ENCODE peak calls at places on chromosomes 1 and 21, in four cellular contexts. One of them, this sample, is unnamed.
A peak's percentile ranks its signal among the peaks of the same experiment; 100 is the strongest.

GRCh38 chr1:7975212-7975865 is 13.8 kb downstream of the PARK7 start:
- DNase-seq in K562: peak; percentile 83
- DNase-seq in SK-N-SH: peak; percentile 86
- DNase-seq in GM12878: no peak
- DNase-seq in this sample: peak; percentile 68

GRCh38 chr1:173444757-173445156 is 32.4 kb upstream of the PRDX6 start:
- DNase-seq in SK-N-SH: no peak
- DNase-seq in K562: no peak
- DNase-seq in GM12878: no peak
- DNase-seq in this sample: no peak

GRCh38 chr1:236129315-236129714 is 13.0 kb upstream of the GPR137B start:
- DNase-seq in GM12878: no peak
- DNase-seq in SK-N-SH: no peak
- DNase-seq in K562: no peak
- DNase-seq in this sample: no peak

GRCh38 chr1:21955474-21956281 is 18.6 kb upstream of the HSPG2 start:
- DNase-seq in GM12878: no peak
- DNase-seq in SK-N-SH: no peak
- DNase-seq in K562: no peak
- DNase-seq in this sample: no peak

GRCh38 chr1:12619396-12620141 is 1.6 kb upstream of the DHRS3 start:
- DNase-seq in GM12878: no peak
- DNase-seq in SK-N-SH: peak; percentile 88
- DNase-seq in K562: peak; percentile 83
- DNase-seq in this sample: peak; percentile 74

GRCh38 chr1:111754964-111755320 is 759 bp upstream of the DDX20 start:
- DNase-seq in GM12878: no peak
- DNase-seq in K562: peak; percentile 56
- DNase-seq in SK-N-SH: peak; percentile 79
- DNase-seq in this sample: no peak

GRCh38 chr1:165703648-165704047 is 5.3 kb upstream of the ALDH9A1 start:
- DNase-seq in SK-N-SH: no peak
- DNase-seq in K562: no peak
- DNase-seq in GM12878: no peak
- DNase-seq in this sample: no peak

GRCh38 chr21:42666918-42667317 is 13.5 kb downstream of the PDE9A start:
- DNase-seq in SK-N-SH: no peak
- DNase-seq in GM12878: no peak
- DNase-seq in K562: no peak
- DNase-seq in this sample: no peak

GRCh38 chr21:39451332-39452206 is at the start of gene SH3BGR:
- DNase-seq in SK-N-SH: peak; percentile 18
- DNase-seq in GM12878: no peak
- DNase-seq in K562: peak; percentile 73
- DNase-seq in this sample: no peak

GRCh38 chr1:230495891-230496385 is 69.8 kb upstream of the PGBD5 start:
- DNase-seq in SK-N-SH: no peak
- DNase-seq in GM12878: no peak
- DNase-seq in K562: peak; percentile 51
- DNase-seq in this sample: no peak

GRCh38 chr1:157045251-157046218 is at the start of gene ARHGEF11:
- DNase-seq in GM12878: no peak
- DNase-seq in SK-N-SH: peak; percentile 97
- DNase-seq in K562: peak; percentile 94
- DNase-seq in this sample: peak; percentile 64

GRCh38 chr1:10631811-10632481 is 157.2 kb downstream of the PEX14 start:
- DNase-seq in SK-N-SH: peak; percentile 81
- DNase-seq in GM12878: no peak
- DNase-seq in K562: peak; percentile 44
- DNase-seq in this sample: no peak

GRCh38 chr1:193971595-193971994 is 785.2 kb upstream of the B3GALT2 start:
- DNase-seq in K562: no peak
- DNase-seq in SK-N-SH: no peak
- DNase-seq in GM12878: no peak
- DNase-seq in this sample: no peak

GRCh38 chr1:225928186-225929175 is 4.4 kb upstream of the PYCR2 start:
- DNase-seq in SK-N-SH: no peak
- DNase-seq in GM12878: no peak
- DNase-seq in K562: peak; percentile 95
- DNase-seq in this sample: no peak

GRCh38 chr1:9360371-9361064 is 67.8 kb downstream of the SPSB1 start:
- DNase-seq in K562: no peak
- DNase-seq in SK-N-SH: no peak
- DNase-seq in GM12878: no peak
- DNase-seq in this sample: no peak

GRCh38 chr1:39102537-39103320 is 76.6 kb downstream of the NDUFS5 start:
- DNase-seq in K562: peak; percentile 66
- DNase-seq in SK-N-SH: peak; percentile 79
- DNase-seq in GM12878: peak; percentile 84
- DNase-seq in this sample: peak; percentile 50

GRCh38 chr1:150753416-150753815 is 12.2 kb downstream of the CTSS start:
- DNase-seq in K562: no peak
- DNase-seq in GM12878: no peak
- DNase-seq in SK-N-SH: no peak
- DNase-seq in this sample: no peak

GRCh38 chr1:26283226-26283853 is 3.5 kb downstream of the SH3BGRL3 start:
- DNase-seq in GM12878: no peak
- DNase-seq in SK-N-SH: no peak
- DNase-seq in K562: no peak
- DNase-seq in this sample: no peak

GRCh38 chr1:220271706-220272046 is 577 bp downstream of the RAB3GAP2 start:
- DNase-seq in K562: peak; percentile 72
- DNase-seq in GM12878: no peak
- DNase-seq in SK-N-SH: peak; percentile 42
- DNase-seq in this sample: peak; percentile 18

GRCh38 chr1:2449636-2450454 is 26.2 kb upstream of the PLCH2 start:
- DNase-seq in SK-N-SH: no peak
- DNase-seq in K562: no peak
- DNase-seq in GM12878: no peak
- DNase-seq in this sample: no peak

GRCh38 chr21:28640326-28640725 is 352.4 kb downstream of the LTN1 start:
- DNase-seq in K562: no peak
- DNase-seq in GM12878: no peak
- DNase-seq in SK-N-SH: no peak
- DNase-seq in this sample: no peak

GRCh38 chr21:31354604-31355443 is 10.8 kb upstream of the TIAM1 start:
- DNase-seq in SK-N-SH: no peak
- DNase-seq in GM12878: peak; percentile 51
- DNase-seq in K562: no peak
- DNase-seq in this sample: peak; percentile 98

GRCh38 chr1:205714906-205715246 is 34.6 kb upstream of the SLC45A3 start:
- DNase-seq in K562: no peak
- DNase-seq in GM12878: no peak
- DNase-seq in SK-N-SH: no peak
- DNase-seq in this sample: no peak

GRCh38 chr21:45332981-45333582 is 45.4 kb upstream of the POFUT2 start:
- DNase-seq in SK-N-SH: no peak
- DNase-seq in K562: no peak
- DNase-seq in GM12878: no peak
- DNase-seq in this sample: no peak

GRCh38 chr1:109716121-109716520 is 4.1 kb downstream of the GSTM5 start:
- DNase-seq in K562: peak; percentile 3
- DNase-seq in GM12878: no peak
- DNase-seq in SK-N-SH: no peak
- DNase-seq in this sample: no peak

GRCh38 chr1:109713636-109714035 is 1.6 kb downstream of the GSTM5 start:
- DNase-seq in SK-N-SH: peak; percentile 3
- DNase-seq in K562: peak; percentile 4
- DNase-seq in GM12878: no peak
- DNase-seq in this sample: no peak

GRCh38 chr1:109714661-109715372 is 2.8 kb downstream of the GSTM5 start:
- DNase-seq in SK-N-SH: peak; percentile 4
- DNase-seq in K562: peak; percentile 4
- DNase-seq in GM12878: no peak
- DNase-seq in this sample: no peak

GRCh38 chr1:109716570-109717090 is 4.6 kb downstream of the GSTM5 start:
- DNase-seq in GM12878: no peak
- DNase-seq in K562: no peak
- DNase-seq in SK-N-SH: no peak
- DNase-seq in this sample: no peak

GRCh38 chr1:109712321-109712864 is 342 bp downstream of the GSTM5 start:
- DNase-seq in SK-N-SH: peak; percentile 7
- DNase-seq in GM12878: no peak
- DNase-seq in K562: no peak
- DNase-seq in this sample: no peak
- TF ChIP-seq ZBTB33 in SK-N-SH: no peak
- TF ChIP-seq ZBTB33 in GM12878: no peak
- TF ChIP-seq ZBTB33 in K562: no peak
- TF ChIP-seq ZBTB33 in this sample: no peak

GRCh38 chr1:29328897-29329775 is 92.8 kb downstream of the PTPRU start:
- DNase-seq in K562: no peak
- DNase-seq in GM12878: no peak
- DNase-seq in SK-N-SH: no peak
- DNase-seq in this sample: no peak
- TF ChIP-seq ZBTB33 in K562: no peak
- TF ChIP-seq ZBTB33 in GM12878: no peak
- TF ChIP-seq ZBTB33 in SK-N-SH: no peak
- TF ChIP-seq ZBTB33 in this sample: no peak

GRCh38 chr1:52867060-52867845 is 24.7 kb downstream of the ZYG11A start:
- DNase-seq in SK-N-SH: no peak
- DNase-seq in K562: no peak
- DNase-seq in GM12878: peak; percentile 67
- DNase-seq in this sample: no peak
- TF ChIP-seq ZBTB33 in SK-N-SH: no peak
- TF ChIP-seq ZBTB33 in K562: no peak
- TF ChIP-seq ZBTB33 in GM12878: no peak
- TF ChIP-seq ZBTB33 in this sample: no peak

GRCh38 chr1:58293388-58293787 is 253.1 kb downstream of the OMA1 start:
- DNase-seq in GM12878: no peak
- DNase-seq in K562: no peak
- DNase-seq in SK-N-SH: no peak
- DNase-seq in this sample: no peak

GRCh38 chr1:58287894-58288623 is 258.5 kb downstream of the OMA1 start:
- DNase-seq in GM12878: no peak
- DNase-seq in K562: no peak
- DNase-seq in SK-N-SH: no peak
- DNase-seq in this sample: no peak

GRCh38 chr1:58288624-58289142 is 257.8 kb downstream of the OMA1 start:
- DNase-seq in GM12878: no peak
- DNase-seq in SK-N-SH: no peak
- DNase-seq in K562: no peak
- DNase-seq in this sample: no peak

DNA sequence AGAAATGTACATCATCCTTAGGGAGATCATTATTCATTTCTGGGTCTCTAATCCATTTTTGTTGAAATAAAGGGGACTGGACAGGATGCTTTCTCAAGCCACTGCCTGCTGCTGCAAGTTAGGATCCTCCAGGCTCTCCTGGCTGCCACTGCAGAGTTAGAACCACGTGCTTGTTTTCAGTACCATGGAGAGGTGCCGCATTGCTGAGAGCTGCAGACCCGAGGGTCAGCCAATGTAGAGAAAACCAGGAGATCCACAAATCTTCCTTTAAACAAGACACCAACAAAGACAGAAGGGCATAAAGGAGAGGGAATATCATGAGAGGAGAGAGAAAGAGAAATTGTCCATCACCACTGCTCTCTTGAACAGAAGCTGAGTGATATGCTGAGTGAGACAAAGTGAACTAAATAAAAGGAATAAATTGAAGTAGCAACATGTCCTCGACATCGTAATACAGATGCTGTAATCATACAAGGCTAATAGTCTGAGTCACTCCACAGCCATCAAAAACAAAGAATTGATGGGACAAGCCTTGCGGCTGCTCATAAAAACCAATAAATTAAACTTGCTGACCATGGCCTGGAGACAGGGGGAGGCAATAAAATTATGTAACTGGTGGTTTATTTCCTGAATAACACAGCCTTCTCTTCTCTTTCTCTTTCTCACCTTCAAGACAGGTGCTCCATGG is 255.7 kb downstream of the OMA1 start:
- DNase-seq in GM12878: no peak
- DNase-seq in SK-N-SH: no peak
- DNase-seq in K562: no peak
- DNase-seq in this sample: no peak
- TF ChIP-seq ZBTB33 in GM12878: no peak
- TF ChIP-seq ZBTB33 in SK-N-SH: no peak
- TF ChIP-seq ZBTB33 in K562: no peak
- TF ChIP-seq ZBTB33 in this sample: no peak